ENCODE peak calls at places on chromosome 3, in four cellular contexts. D, N, B and Z are unnamed samples.

GRCh38 chr3:181694805-181695660 is 16.7 kb upstream of the SOX2 start:
- DNase-seq in D (peak; percentile 70), N (no peak), B (peak; percentile 85), Z (peak; percentile 74)

GRCh38 chr3:29555590-29555989 is 274.7 kb downstream of the RBMS3 start:
- DNase-seq in D (no peak), N (no peak), B (no peak), Z (peak; percentile 18)

GRCh38 chr3:34957707-34958106 is 681.6 kb upstream of the ARPP21 start:
- DNase-seq in D (no peak), N (no peak), B (no peak), Z (no peak)

GRCh38 chr3:194686816-194687637 is 1.3 kb downstream of the FAM43A start:
- DNase-seq in D (peak; percentile 71), N (peak; percentile 58), B (peak; percentile 74), Z (peak; percentile 84)

GRCh38 chr3:106331636-106332035 is 462.8 kb upstream of the CBLB start:
- DNase-seq in D (no peak), N (no peak), B (no peak), Z (no peak)

GRCh38 chr3:31817411-31817966 is 163.6 kb downstream of the OSBPL10 start:
- DNase-seq in D (no peak), N (no peak), B (no peak), Z (no peak)

GRCh38 chr3:27575509-27575908 is 91.3 kb upstream of the SLC4A7 start:
- DNase-seq in D (no peak), N (no peak), B (no peak), Z (no peak)

GRCh38 chr3:189756651-189757078 is 125.5 kb downstream of the TP63 start:
- DNase-seq in D (no peak), N (no peak), B (no peak), Z (peak; percentile 78)

GRCh38 chr3:115658337-115659181 is 35.2 kb downstream of the GAP43 start:
- DNase-seq in D (peak; percentile 86), N (peak; percentile 82), B (peak; percentile 77), Z (peak; percentile 95)

GRCh38 chr3:120081719-120082118 is 12.5 kb downstream of the GSK3B start:
- DNase-seq in D (no peak), N (no peak), B (no peak), Z (no peak)

GRCh38 chr3:170344971-170345370 is 12.5 kb upstream of the SKIL start:
- DNase-seq in D (no peak), N (peak; percentile 54), B (no peak), Z (no peak)

GRCh38 chr3:58117561-58118305 is 93.0 kb downstream of the DNASE1L3 start:
- DNase-seq in D (no peak), N (peak; percentile 22), B (no peak), Z (peak; percentile 71)

GRCh38 chr3:16810593-16811367 is 74.0 kb upstream of the PLCL2 start:
- DNase-seq in D (no peak), N (no peak), B (no peak), Z (peak; percentile 14)

GRCh38 chr3:8982509-8982908 is 19.2 kb upstream of the RAD18 start:
- DNase-seq in D (no peak), N (peak; percentile 56), B (no peak), Z (no peak)

GRCh38 chr3:23127196-23127595 is 75.9 kb upstream of the UBE2E2 start:
- DNase-seq in D (no peak), N (no peak), B (no peak), Z (no peak)

GRCh38 chr3:134093906-134094305 is 64.2 kb upstream of the SLCO2A1 start:
- DNase-seq in D (no peak), N (peak; percentile 46), B (no peak), Z (no peak)

GRCh38 chr3:51190827-51191226 is 194.3 kb upstream of the MANF start:
- DNase-seq in D (no peak), N (no peak), B (no peak), Z (no peak)

GRCh38 chr3:10173926-10174435 is 9.3 kb downstream of the IRAK2 start:
- DNase-seq in D (no peak), N (peak; percentile 100), B (no peak), Z (no peak)

DNA sequence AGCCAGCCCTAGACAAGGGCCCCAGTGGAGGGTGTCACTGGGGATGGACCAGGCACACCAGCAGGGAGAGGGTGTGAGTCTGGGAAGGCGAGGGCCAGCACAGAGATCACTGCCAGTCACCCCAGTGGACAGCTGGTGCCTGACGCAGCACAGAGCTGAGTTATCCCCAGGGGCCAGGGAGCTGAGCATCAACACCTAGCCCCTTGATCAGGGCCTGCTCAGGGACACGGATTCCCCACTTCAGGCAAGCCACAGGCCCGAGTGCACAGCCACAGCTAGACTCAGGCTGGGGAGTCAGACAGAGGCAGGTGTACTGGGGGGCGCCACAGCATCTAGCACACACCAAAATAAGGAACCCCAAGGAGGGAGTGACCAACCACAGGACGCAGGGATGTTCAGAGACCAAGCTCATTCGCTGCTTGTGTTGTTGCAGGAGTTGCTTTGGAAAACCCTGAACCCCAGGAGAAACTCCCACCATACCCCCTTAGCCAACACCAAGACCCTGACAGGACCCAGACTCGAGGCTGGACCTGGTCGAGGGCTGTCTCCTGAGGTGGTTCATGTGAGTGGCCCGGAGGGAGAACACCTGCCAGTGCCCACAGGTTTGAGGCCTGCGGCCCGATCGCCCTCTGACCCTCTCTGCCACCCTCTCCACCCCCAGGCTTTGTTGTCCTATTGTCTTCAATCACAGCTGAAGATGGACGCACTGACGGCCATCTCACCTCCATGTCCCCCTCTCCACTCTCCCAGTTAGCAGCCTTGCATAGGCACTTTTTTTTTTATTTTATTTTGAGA is 146.8 kb downstream of the TPRA1 start:
- DNase-seq in D (peak; percentile 24), N (no peak), B (peak; percentile 36), Z (no peak)
- H3K56ac ChIP-seq in D (no peak overlapping the region), N (no peak overlapping the region), B (no peak overlapping the region), Z (no peak overlapping the region)

GRCh38 chr3:121748638-121749275 is 784 bp downstream of the GOLGB1 start:
- DNase-seq in D (no peak), N (peak; percentile 50), B (no peak), Z (no peak)
- H3K56ac ChIP-seq in D (no peak overlapping the region), N (peak overlapping the region; percentile 63), B (no peak overlapping the region), Z (peak overlapping the region; percentile 96)

GRCh38 chr3:60613769-60614303 is 637.4 kb downstream of the FHIT start:
- DNase-seq in D (no peak), N (no peak), B (no peak), Z (no peak)

GRCh38 chr3:60610441-60611112 is 640.7 kb downstream of the FHIT start:
- DNase-seq in D (no peak), N (peak; percentile 36), B (no peak), Z (no peak)

GRCh38 chr3:60603860-60604259 is 647.4 kb downstream of the FHIT start:
- DNase-seq in D (no peak), N (no peak), B (no peak), Z (no peak)

GRCh38 chr3:60609446-60609845 is 641.8 kb downstream of the FHIT start:
- DNase-seq in D (peak; percentile 38), N (no peak), B (no peak), Z (peak; percentile 27)
- H3K56ac ChIP-seq in D (no peak overlapping the region), N (no peak overlapping the region), B (no peak overlapping the region), Z (no peak overlapping the region)

GRCh38 chr3:111899966-111900365 is 40.9 kb downstream of the PHLDB2 start:
- DNase-seq in D (no peak), N (no peak), B (no peak), Z (no peak)

GRCh38 chr3:111902534-111902933 is 43.5 kb downstream of the PHLDB2 start:
- DNase-seq in D (no peak), N (no peak), B (no peak), Z (no peak)

GRCh38 chr3:111903067-111903511 is 44.0 kb downstream of the PHLDB2 start:
- DNase-seq in D (no peak), N (peak; percentile 84), B (no peak), Z (peak; percentile 90)

GRCh38 chr3:111904376-111905241 is 45.5 kb downstream of the PHLDB2 start:
- DNase-seq in D (no peak), N (peak; percentile 92), B (no peak), Z (no peak)

DNA sequence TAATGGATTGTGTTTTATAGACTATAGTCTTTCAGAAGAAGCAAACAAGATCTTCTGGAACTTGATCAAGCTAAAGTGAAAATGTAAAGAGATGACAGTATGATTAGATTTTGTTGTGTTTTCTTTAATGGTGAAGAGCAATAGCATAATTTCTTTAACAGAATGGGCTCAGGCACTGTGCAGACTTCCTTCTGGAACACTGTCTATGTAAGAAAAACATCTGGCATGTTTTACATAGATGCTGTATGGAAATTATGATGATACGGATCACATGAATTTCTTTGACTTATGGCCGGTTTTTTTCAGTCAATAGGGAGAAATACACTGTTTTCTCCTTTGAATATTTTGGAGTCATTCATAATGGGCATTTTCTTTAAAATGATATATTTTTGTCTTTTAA is 42.6 kb downstream of the PHLDB2 start:
- DNase-seq in D (no peak), N (no peak), B (no peak), Z (no peak)
- H3K56ac ChIP-seq in D (no peak overlapping the region), N (no peak overlapping the region), B (no peak overlapping the region), Z (no peak overlapping the region)

GRCh38 chr3:108459225-108459624 is 51.2 kb downstream of the MYH15 start:
- DNase-seq in D (no peak), N (no peak), B (no peak), Z (no peak)
- H3K56ac ChIP-seq in D (no peak overlapping the region), N (no peak overlapping the region), B (no peak overlapping the region), Z (no peak overlapping the region)

DNA sequence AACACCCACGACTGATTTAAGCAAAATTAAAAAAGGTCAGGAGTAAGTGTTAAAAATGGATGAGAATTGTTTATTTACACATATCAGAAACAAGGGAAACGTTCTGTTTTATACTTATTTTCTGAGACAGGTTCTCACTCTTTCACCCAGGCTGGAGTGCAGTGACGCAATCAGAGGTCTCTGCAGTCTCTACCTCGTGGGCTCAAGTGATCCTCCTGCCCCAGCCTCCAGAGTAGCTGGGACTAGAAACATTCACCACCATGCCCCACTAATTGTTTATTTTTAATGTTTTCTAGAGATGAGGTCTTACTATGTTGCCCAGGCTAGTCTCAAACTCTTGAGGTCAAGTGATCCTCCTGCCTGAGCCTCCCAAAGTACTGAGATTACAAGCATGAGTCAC is 1080.3 kb downstream of the ROBO1 start:
- DNase-seq in D (no peak), N (no peak), B (no peak), Z (no peak)
- H3K56ac ChIP-seq in D (no peak overlapping the region), N (no peak overlapping the region), B (no peak overlapping the region), Z (no peak overlapping the region)

GRCh38 chr3:153166206-153166605 is 4.2 kb downstream of the RAP2B start:
- DNase-seq in D (no peak), N (peak; percentile 33), B (no peak), Z (peak; percentile 65)

GRCh38 chr3:153163349-153164008 is 1.5 kb downstream of the RAP2B start:
- DNase-seq in D (no peak), N (peak; percentile 29), B (no peak), Z (no peak)

GRCh38 chr3:153162513-153163348 is 705 bp downstream of the RAP2B start:
- DNase-seq in D (peak; percentile 37), N (peak; percentile 26), B (peak; percentile 59), Z (peak; percentile 59)

GRCh38 chr3:153164009-153164550 is 2.1 kb downstream of the RAP2B start:
- DNase-seq in D (no peak), N (no peak), B (no peak), Z (no peak)

DNA sequence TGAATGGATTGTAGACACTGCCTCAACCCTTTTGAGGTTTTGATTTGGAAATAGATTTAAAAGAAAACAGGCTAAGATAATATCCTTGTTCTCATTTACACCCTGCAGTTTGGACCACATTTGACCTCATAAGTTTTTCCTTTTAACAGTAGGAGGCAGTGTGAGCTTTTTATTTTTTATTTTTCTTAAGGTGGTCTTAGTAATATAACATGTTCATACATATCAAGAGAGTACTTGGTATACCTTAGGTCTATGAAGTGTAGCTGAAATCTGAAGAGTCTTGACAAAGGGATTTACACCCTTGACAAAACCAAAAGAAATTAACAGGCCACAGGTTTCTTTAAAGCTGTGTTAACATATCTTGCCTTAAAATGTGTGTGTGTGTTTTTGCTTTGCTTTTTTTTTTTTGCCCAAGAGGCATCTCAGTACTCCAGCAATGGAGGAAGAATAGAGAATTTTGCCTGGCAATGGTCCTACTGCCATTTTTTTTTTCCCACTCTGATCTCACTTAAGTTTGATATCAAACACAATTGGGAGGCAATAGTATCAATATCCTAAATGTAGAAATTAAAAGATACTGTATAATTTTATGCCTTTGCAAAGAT is 3.3 kb downstream of the RAP2B start:
- DNase-seq in D (no peak), N (peak; percentile 42), B (no peak), Z (peak; percentile 40)
- H3K56ac ChIP-seq in D (no peak overlapping the region), N (no peak overlapping the region), B (no peak overlapping the region), Z (no peak overlapping the region)